ENCODE peak calls at places on chromosome 18, in four cellular contexts. C is heart left ventricle, Z is cardiac muscle cell, F is psoas muscle. O is an unnamed sample.

GRCh38 chr18:26190506-26190905 is 35.7 kb upstream of the TAF4B start:
- DNase-seq in C (no peak), Z (no peak), F (no peak), O (no peak)

GRCh38 chr18:12659904-12660605 is 2.1 kb upstream of the SPIRE1 start:
- DNase-seq in C (no peak), Z (peak), F (no peak), O (peak)

GRCh38 chr18:32048507-32049091 is 30.0 kb downstream of the RNF125 start:
- DNase-seq in C (peak), Z (no peak), F (peak), O (peak)

GRCh38 chr18:76821356-76821874 is 942 bp upstream of the ZNF236 start:
- DNase-seq in C (no peak), Z (no peak), F (no peak), O (no peak)

GRCh38 chr18:44178476-44178875 is 502.2 kb upstream of the SETBP1 start:
- DNase-seq in C (no peak), Z (no peak), F (no peak), O (peak)

GRCh38 chr18:77086034-77086433 is 46.5 kb downstream of the MBP start:
- DNase-seq in C (no peak), Z (no peak), F (no peak), O (no peak)

GRCh38 chr18:51624311-51624710 is 426.8 kb upstream of the MEX3C start:
- DNase-seq in C (no peak), Z (no peak), F (no peak), O (no peak)

GRCh38 chr18:9101730-9102390 is 639 bp upstream of the NDUFV2 start:
- DNase-seq in C (peak), Z (no peak), F (no peak), O (no peak)

GRCh38 chr18:56085561-56085960 is 497.6 kb upstream of the TCF4 start:
- DNase-seq in C (no peak), Z (no peak), F (no peak), O (peak)

GRCh38 chr18:14971461-14972185 is 223.7 kb downstream of the ANKRD30B start:
- DNase-seq in C (no peak), Z (no peak), F (no peak), O (no peak)

GRCh38 chr18:25350561-25351201 is 1.3 kb downstream of the ZNF521 start:
- DNase-seq in C (peak), Z (peak), F (peak), O (peak)

GRCh38 chr18:59142274-59142673 is 2.6 kb downstream of the SEC11C start:
- DNase-seq in C (no peak), Z (no peak), F (no peak), O (no peak)

GRCh38 chr18:55401638-55402191 is 186.3 kb downstream of the TCF4 start:
- DNase-seq in C (peak), Z (peak), F (no peak), O (peak)

GRCh38 chr18:3044931-3045698 is 32.2 kb upstream of the LPIN2 start:
- DNase-seq in C (peak), Z (no peak), F (peak), O (no peak)

GRCh38 chr18:21369146-21369545 is 127.1 kb downstream of the GREB1L start:
- DNase-seq in C (no peak), Z (no peak), F (no peak), O (no peak)

GRCh38 chr18:70044626-70045025 is 97.0 kb upstream of the CD226 start:
- DNase-seq in C (no peak), Z (no peak), F (no peak), O (no peak)

GRCh38 chr18:12048010-12048826 is 45.4 kb upstream of the ANKRD62 start:
- DNase-seq in C (no peak), Z (no peak), F (no peak), O (no peak)

GRCh38 chr18:69814861-69815385 is 132.8 kb downstream of the CD226 start:
- DNase-seq in C (no peak), Z (no peak), F (no peak), O (no peak)

GRCh38 chr18:28657836-28658410 is 481.0 kb upstream of the CDH2 start:
- DNase-seq in C (no peak), Z (no peak), F (no peak), O (no peak)

GRCh38 chr18:286515-287310 is 18.9 kb upstream of the THOC1 start:
- DNase-seq in C (no peak), Z (peak), F (no peak), O (no peak)

GRCh38 chr18:57807336-57808117 is 4.4 kb upstream of the ATP8B1 start:
- DNase-seq in C (no peak), Z (no peak), F (no peak), O (no peak)

GRCh38 chr18:62452280-62452824 is 70.5 kb upstream of the ZCCHC2 start:
- DNase-seq in C (no peak), Z (no peak), F (peak), O (no peak)

GRCh38 chr18:68288408-68288807 is 426.5 kb downstream of the TMX3 start:
- DNase-seq in C (no peak), Z (no peak), F (no peak), O (no peak)

DNA sequence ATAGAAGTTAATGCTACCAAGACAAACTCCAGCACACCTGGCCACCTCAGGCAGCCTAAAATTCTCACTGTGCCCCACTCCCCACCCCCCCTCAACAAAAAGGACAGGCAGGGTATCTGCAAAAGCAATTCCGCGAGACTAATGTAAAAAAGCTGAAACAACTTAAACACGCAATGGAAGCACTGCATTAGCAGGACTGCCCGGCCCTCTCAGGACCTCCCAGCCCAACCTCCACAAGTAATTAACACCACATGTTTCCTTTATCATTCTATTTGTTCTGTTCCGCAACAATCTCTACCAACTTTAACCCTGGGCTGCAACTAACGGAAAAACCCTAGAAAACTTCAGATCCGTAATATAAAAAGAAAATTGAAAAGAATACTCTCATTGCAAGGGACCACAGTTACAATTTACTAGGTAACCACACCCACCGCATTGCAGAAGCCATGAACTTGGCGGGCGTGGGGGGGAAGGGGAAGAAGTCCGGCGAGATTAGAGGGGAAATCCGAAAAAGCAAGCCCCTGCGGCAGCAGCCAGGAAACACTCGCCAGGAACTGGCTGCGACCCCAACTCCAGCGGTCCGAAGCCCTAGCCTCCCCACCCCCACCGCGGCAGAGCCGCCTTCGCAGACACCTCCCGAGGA is 1.3 kb downstream of the EPB41L3 start:
- DNase-seq in C (peak), Z (peak), F (peak), O (no peak)
- H3K27ac ChIP-seq in C (peak), Z (peak), F (no peak), O (peak)

GRCh38 chr18:79566841-79567370 is 112.7 kb upstream of the CTDP1 start:
- DNase-seq in C (no peak), Z (no peak), F (peak), O (no peak)
- H3K4me3 ChIP-seq in C (no peak), Z (no peak), F (no peak), O (no peak)

DNA sequence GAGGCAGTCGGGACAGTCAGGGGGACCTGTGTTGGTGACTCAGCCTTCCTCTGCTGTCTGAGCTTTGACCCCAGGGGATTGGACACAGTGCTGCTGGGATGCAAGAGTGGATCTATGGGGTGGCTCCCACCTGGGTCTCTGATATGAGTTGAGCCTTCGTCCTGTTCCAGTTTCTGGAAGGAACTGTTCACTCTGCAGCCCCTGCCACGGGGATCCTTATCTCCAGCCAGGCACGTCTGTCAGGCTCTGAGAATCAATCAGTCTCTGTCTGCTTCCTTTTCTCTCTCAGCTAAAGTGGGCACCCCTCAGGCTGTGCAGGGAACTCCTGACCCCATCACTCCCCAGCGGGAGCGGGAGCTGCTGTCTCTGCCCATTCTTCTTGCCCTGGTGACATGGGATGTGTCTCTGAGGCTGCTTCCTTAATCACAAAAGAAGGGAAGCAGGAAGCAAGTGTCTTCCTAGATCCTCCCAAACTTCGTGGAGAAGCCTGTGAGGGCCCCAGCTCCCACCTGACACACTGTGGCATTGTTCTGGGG is 51.7 kb downstream of the ARHGAP28 start:
- DNase-seq in C (peak), Z (no peak), F (no peak), O (peak)
- H3K27ac ChIP-seq in C (peak), Z (peak), F (peak), O (peak)

DNA sequence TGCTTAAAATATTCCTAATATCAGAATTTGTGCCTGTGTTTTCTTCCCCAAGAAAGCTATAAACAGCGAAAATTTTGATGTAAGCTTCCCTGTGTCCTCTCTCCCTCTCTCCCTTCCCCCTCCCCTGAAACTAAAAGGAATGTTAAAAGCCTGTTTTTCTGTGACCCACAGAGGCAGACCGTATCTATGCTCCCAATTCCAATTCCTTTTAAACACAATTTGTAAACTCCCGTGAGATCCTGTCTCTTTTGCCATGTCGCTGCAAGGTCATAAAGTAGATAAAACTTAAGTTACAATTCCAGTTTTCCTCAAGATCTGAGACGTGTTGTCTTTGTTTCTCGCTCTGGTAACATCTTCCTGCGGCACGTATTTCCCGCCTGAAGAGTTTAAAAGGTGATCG is 23.3 kb downstream of the SKA1 start:
- DNase-seq in C (no peak), Z (no peak), F (no peak), O (no peak)
- H3K4me3 ChIP-seq in C (no peak), Z (no peak), F (no peak), O (no peak)

GRCh38 chr18:48994044-48994651 is 43.4 kb upstream of the SMAD7 start:
- DNase-seq in C (peak), Z (no peak), F (peak), O (peak)
- H3K27ac ChIP-seq in C (peak), Z (no peak), F (peak), O (peak)

O was measured in uterus.